ENCODE peak calls at places on chromosomes 13 and 19, in four cellular contexts. I is pancreas, V is BE2C, Y is GM10248. H is an unnamed sample.

GRCh38 chr19:51699170-51699569 is 6.0 kb downstream of the SPACA6 start:
- DNase-seq in I (no peak), Y (no peak), V (no peak), H (no peak)

GRCh38 chr13:95707442-95708389 is 30.8 kb downstream of the DNAJC3 start:
- DNase-seq in I (no peak), V (no peak), Y (peak), H (no peak)

GRCh38 chr19:41734156-41734555 is 21.2 kb upstream of the CEACAM6 start:
- DNase-seq in I (no peak), V (no peak), Y (no peak), H (no peak)

GRCh38 chr19:38024991-38025716 is 118.1 kb downstream of the SIPA1L3 start:
- DNase-seq in Y (no peak), V (no peak), I (peak), H (no peak)

GRCh38 chr19:54114340-54114826 is 1.1 kb downstream of the TFPT start:
- DNase-seq in V (peak), Y (peak), I (no peak), H (no peak)

GRCh38 chr13:98490195-98490771 is 86.6 kb downstream of the STK24 start:
- DNase-seq in V (no peak), Y (no peak), I (no peak), H (no peak)

GRCh38 chr13:20495087-20496023 is 30.3 kb downstream of the CRYL1 start:
- DNase-seq in Y (peak), V (peak), I (no peak), H (no peak)

GRCh38 chr19:38562096-38562495 is 55.7 kb downstream of the MAP4K1 start:
- DNase-seq in V (no peak), I (no peak), Y (no peak), H (no peak)

GRCh38 chr19:10811391-10812111 is 24.5 kb downstream of the TMED1 start:
- DNase-seq in Y (no peak), I (no peak), V (no peak), H (no peak)

GRCh38 chr19:33797821-33798633 is 1.4 kb downstream of the KCTD15 start:
- DNase-seq in Y (no peak), V (peak), I (peak), H (no peak)

GRCh38 chr13:21079761-21080730 is 18.7 kb upstream of the LATS2 start:
- DNase-seq in I (no peak), V (no peak), Y (no peak), H (no peak)

GRCh38 chr13:71672527-71672926 is 194.5 kb downstream of the DACH1 start:
- DNase-seq in Y (no peak), I (no peak), V (no peak), H (no peak)

GRCh38 chr13:36728006-36728405 is 54.2 kb downstream of the SERTM1 start:
- DNase-seq in V (no peak), Y (no peak), I (no peak), H (no peak)

GRCh38 chr13:49258097-49258796 is 10.5 kb downstream of the CDADC1 start:
- DNase-seq in I (no peak), V (no peak), Y (peak), H (no peak)

GRCh38 chr13:48412100-48412556 is 785 bp downstream of the LPAR6 start:
- DNase-seq in V (no peak), Y (no peak), I (no peak), H (no peak)

GRCh38 chr13:26095338-26095737 is 43.5 kb upstream of the SHISA2 start:
- DNase-seq in I (no peak), Y (no peak), V (no peak), H (no peak)

GRCh38 chr19:39100500-39101166 is 16.5 kb downstream of the ACP7 start:
- DNase-seq in V (no peak), Y (no peak), I (no peak), H (no peak)

GRCh38 chr19:23002690-23003422 is at the start of gene ZNF728:
- DNase-seq in V (peak), Y (peak), I (peak), H (no peak)

GRCh38 chr13:30561506-30561905 is 56.2 kb upstream of the USPL1 start:
- DNase-seq in I (no peak), Y (no peak), V (no peak), H (no peak)

GRCh38 chr19:50703915-50704548 is 15.6 kb downstream of the SHANK1 start:
- DNase-seq in V (peak), I (no peak), Y (no peak), H (no peak)

GRCh38 chr19:33214621-33215020 is 11.0 kb downstream of the SLC7A10 start:
- DNase-seq in V (peak), I (no peak), Y (no peak), H (no peak)

GRCh38 chr13:110450016-110450900 is 111.3 kb downstream of the RAB20 start:
- DNase-seq in V (no peak), Y (no peak), I (no peak), H (no peak)

GRCh38 chr13:107743983-107744382 is 471.4 kb downstream of the LIG4 start:
- DNase-seq in Y (no peak), I (no peak), V (no peak), H (no peak)

GRCh38 chr19:56076413-56076998 is 44.6 kb downstream of the ZNF787 start:
- DNase-seq in V (peak), I (peak), Y (peak), H (peak)

GRCh38 chr19:1063030-1063908 is 3.7 kb upstream of the ARHGAP45 start:
- DNase-seq in Y (peak), V (peak), I (no peak), H (no peak)

GRCh38 chr19:2602391-2603181 is 99.9 kb downstream of the GNG7 start:
- DNase-seq in Y (no peak), V (peak), I (peak), H (no peak)

GRCh38 chr13:78753457-78753856 is 94.5 kb upstream of the OBI1 start:
- DNase-seq in I (no peak), Y (no peak), V (no peak), H (no peak)

GRCh38 chr13:75175575-75175974 is 306.4 kb downstream of the TBC1D4 start:
- DNase-seq in Y (no peak), I (no peak), V (no peak), H (no peak)

GRCh38 chr13:36130542-36131214 is 504 bp downstream of the DCLK1 start:
- DNase-seq in Y (no peak), I (peak), V (peak), H (no peak)

GRCh38 chr13:72221276-72221962 is 354.4 kb upstream of the DACH1 start:
- DNase-seq in V (peak), Y (peak), I (peak), H (no peak)

GRCh38 chr19:8986296-8986695 is 23.9 kb downstream of the MUC16 start:
- DNase-seq in V (no peak), I (no peak), Y (no peak), H (no peak)

DNA sequence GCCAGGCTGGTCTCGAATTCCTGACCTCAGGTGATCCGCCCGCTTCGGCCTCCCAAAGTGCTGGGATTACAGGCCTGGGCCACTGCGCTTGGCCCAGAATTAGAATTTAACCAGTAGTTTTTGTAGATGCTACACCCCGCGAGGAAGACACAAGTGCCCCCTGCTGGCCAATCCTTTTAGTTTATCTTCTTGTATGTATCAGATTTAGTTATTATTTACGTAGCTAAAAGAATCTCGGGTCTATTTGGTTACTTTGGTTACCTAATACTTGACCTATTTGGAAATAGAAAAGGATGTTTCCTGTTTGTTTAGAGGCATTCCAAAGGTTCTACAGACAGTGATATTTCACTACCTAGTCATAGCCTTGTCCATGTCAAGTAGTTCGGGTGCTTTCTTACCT is 22.0 kb downstream of the MUC16 start:
- DNase-seq in I (no peak), Y (no peak), V (peak), H (no peak)
- TF ChIP-seq CTCF in I (no peak), Y (no peak), V (no peak), H (no peak)

DNA sequence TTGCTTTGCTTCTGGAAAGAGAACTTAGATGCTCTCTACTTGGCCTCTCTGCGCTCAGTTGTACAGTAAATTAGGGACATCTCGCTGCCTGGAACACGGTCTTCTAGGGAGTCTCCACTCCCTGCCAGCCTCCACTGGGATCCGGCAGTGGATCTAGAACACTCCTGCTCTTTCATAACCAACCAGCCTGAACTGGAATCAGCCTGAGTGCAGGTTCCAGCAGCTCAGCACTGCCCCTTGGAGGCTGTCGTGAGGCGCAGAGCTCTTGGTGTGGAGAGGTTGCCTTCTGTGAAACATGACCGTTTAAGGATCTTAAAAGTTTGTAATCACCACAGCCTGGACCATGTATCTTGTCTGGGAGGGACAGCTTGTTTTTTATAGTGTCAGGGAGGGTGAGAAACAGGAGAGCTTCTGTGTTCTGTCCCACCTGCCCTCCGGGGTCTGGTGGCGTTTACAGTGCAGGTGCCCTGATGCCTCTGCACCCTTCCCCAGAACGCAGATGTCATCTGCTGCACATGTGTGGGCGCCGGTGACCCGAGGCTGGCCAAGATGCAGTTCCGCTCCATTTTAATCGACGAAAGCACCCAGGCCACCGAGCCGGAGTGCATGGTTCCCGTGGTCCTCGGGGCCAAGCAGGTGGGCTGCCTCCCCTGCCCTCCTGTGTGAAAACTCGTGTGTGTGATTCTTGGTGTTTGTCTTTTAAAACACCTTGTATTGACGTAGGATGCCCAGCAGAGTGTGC is 24.8 kb downstream of the UPF1 start:
- DNase-seq in V (peak), Y (no peak), I (no peak), H (no peak)
- TF ChIP-seq CTCF in V (peak), Y (peak), I (no peak), H (no peak)

DNA sequence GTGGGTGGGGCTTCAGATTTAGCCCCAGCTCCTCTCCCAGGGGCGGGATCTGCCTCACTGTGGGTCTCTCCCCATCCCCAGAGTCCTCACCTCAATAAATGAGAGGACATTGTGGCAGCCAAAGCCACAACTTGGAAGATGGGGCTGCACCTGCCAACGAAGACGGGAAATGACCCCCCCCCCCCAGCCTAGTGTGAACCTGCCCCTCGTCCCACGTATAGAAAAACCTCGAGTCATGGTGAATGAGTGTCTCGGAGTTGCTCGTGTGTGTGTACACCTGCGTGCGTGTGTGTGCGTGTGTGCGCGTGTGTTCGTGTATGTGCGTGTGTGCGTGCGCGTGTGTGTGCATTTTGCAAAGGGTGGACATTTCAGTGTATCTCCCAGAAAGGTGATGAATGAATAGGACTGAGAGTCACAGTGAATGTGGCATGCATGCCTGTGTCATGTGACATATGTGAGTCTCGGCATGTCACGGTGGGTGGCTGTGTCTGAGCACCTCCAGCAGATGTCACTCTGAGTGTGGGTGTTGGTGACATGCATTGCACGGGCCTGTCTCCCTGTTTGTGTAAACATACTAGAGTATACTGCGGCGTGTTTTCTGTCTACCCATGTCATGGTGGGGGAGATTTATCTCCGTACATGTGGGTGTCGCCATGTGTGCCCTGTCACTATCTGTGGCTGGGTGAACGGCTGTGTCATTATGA is 1.5 kb upstream of the TRAPPC5 start:
- DNase-seq in I (no peak), Y (peak), V (peak), H (peak)
- TF ChIP-seq CTCF in I (no peak), Y (peak), V (peak), H (no peak)

DNA sequence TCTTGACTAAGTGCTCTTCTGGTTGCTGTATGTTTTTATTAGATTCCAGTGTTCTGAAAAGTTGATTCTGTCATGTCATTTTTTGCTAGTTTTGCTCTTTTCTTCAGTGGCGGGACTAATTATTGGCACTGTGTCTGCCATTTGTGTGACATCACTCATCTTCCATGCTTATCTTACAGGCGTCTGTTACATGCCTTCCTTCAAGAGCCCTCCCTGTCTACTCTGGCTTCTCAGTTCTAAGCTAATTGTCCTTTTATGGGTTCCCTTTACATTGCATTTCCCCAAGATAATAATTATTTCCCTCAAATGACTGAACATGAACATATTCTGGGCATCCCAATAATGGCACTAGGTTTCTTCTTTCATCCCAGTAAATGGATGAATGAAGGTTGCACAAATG is 459.1 kb downstream of the DCT start:
- DNase-seq in V (peak), Y (no peak), I (no peak), H (no peak)
- TF ChIP-seq CTCF in V (no peak), Y (no peak), I (no peak), H (no peak)

H was measured in activated B cell treated with CpG ODN at 0.5 μM for 24 hours.